ENCODE peak calls at places on chromosomes 12 and 14, in nine cellular contexts. One of them, this sample, is unnamed.
A peak's percentile ranks its signal among the peaks of the same experiment; 100 is the strongest.

GRCh38 chr14:35386673-35387125 is 17.9 kb downstream of the NFKBIA start:
- DNase-seq in OCI-LY7: no peak
- DNase-seq in ovary: no peak
- DNase-seq in esophagus squamous epithelium: no peak
- DNase-seq in Peyer's patch: no peak
- DNase-seq in A549: no peak
- DNase-seq in vagina: no peak
- DNase-seq in pancreas: no peak
- DNase-seq in tibial artery: no peak
- DNase-seq in this sample: peak; percentile 15

GRCh38 chr12:91926810-91927209 is 218.8 kb downstream of the BTG1 start:
- DNase-seq in OCI-LY7: no peak
- DNase-seq in ovary: no peak
- DNase-seq in esophagus squamous epithelium: no peak
- DNase-seq in Peyer's patch: no peak
- DNase-seq in A549: peak; percentile 84
- DNase-seq in vagina: no peak
- DNase-seq in pancreas: no peak
- DNase-seq in tibial artery: no peak
- DNase-seq in this sample: no peak

GRCh38 chr14:34835312-34835711 is 39.8 kb downstream of the BAZ1A start:
- DNase-seq in OCI-LY7: no peak
- DNase-seq in ovary: no peak
- DNase-seq in esophagus squamous epithelium: no peak
- DNase-seq in Peyer's patch: no peak
- DNase-seq in A549: no peak
- DNase-seq in vagina: no peak
- DNase-seq in pancreas: no peak
- DNase-seq in tibial artery: no peak
- DNase-seq in this sample: no peak

GRCh38 chr14:103109789-103110415 is 13.4 kb upstream of the TNFAIP2 start:
- DNase-seq in OCI-LY7: no peak
- DNase-seq in ovary: peak; percentile 65
- DNase-seq in esophagus squamous epithelium: no peak
- DNase-seq in Peyer's patch: no peak
- DNase-seq in A549: peak; percentile 91
- DNase-seq in vagina: no peak
- DNase-seq in pancreas: no peak
- DNase-seq in tibial artery: no peak
- DNase-seq in this sample: peak; percentile 78

GRCh38 chr12:98238513-98238912 is 276.9 kb upstream of the TMPO start:
- DNase-seq in OCI-LY7: no peak
- DNase-seq in ovary: no peak
- DNase-seq in esophagus squamous epithelium: no peak
- DNase-seq in Peyer's patch: no peak
- DNase-seq in A549: no peak
- DNase-seq in vagina: no peak
- DNase-seq in pancreas: no peak
- DNase-seq in tibial artery: no peak
- DNase-seq in this sample: no peak

GRCh38 chr12:1469063-1469462 is 125.3 kb downstream of the FBXL14 start:
- DNase-seq in OCI-LY7: no peak
- DNase-seq in ovary: no peak
- DNase-seq in esophagus squamous epithelium: no peak
- DNase-seq in Peyer's patch: no peak
- DNase-seq in A549: no peak
- DNase-seq in vagina: no peak
- DNase-seq in pancreas: no peak
- DNase-seq in tibial artery: no peak
- DNase-seq in this sample: no peak

GRCh38 chr14:100780646-100781355 is 45.1 kb upstream of the MEG3 start:
- DNase-seq in OCI-LY7: no peak
- DNase-seq in ovary: peak; percentile 13
- DNase-seq in esophagus squamous epithelium: no peak
- DNase-seq in Peyer's patch: peak; percentile 23
- DNase-seq in A549: no peak
- DNase-seq in vagina: peak; percentile 90
- DNase-seq in pancreas: no peak
- DNase-seq in tibial artery: no peak
- DNase-seq in this sample: peak; percentile 18

GRCh38 chr14:34039428-34040047 is 88.7 kb upstream of the EGLN3 start:
- DNase-seq in OCI-LY7: no peak
- DNase-seq in ovary: no peak
- DNase-seq in esophagus squamous epithelium: no peak
- DNase-seq in Peyer's patch: no peak
- DNase-seq in A549: no peak
- DNase-seq in vagina: no peak
- DNase-seq in pancreas: no peak
- DNase-seq in tibial artery: no peak
- DNase-seq in this sample: no peak

GRCh38 chr12:22935090-22935489 is 310.1 kb downstream of the ETNK1 start:
- DNase-seq in OCI-LY7: no peak
- DNase-seq in ovary: no peak
- DNase-seq in esophagus squamous epithelium: no peak
- DNase-seq in Peyer's patch: no peak
- DNase-seq in A549: no peak
- DNase-seq in vagina: no peak
- DNase-seq in pancreas: no peak
- DNase-seq in tibial artery: no peak
- DNase-seq in this sample: no peak

GRCh38 chr12:89707992-89708792 is 446 bp downstream of the ATP2B1 start:
- DNase-seq in OCI-LY7: peak; percentile 63
- DNase-seq in ovary: peak; percentile 68
- DNase-seq in esophagus squamous epithelium: no peak
- DNase-seq in Peyer's patch: peak; percentile 73
- DNase-seq in A549: peak; percentile 22
- DNase-seq in vagina: no peak
- DNase-seq in pancreas: peak; percentile 49
- DNase-seq in tibial artery: no peak
- DNase-seq in this sample: peak; percentile 47

GRCh38 chr12:69105101-69105613 is 134.2 kb upstream of the CPSF6 start:
- DNase-seq in OCI-LY7: no peak
- DNase-seq in ovary: no peak
- DNase-seq in esophagus squamous epithelium: no peak
- DNase-seq in Peyer's patch: no peak
- DNase-seq in A549: no peak
- DNase-seq in vagina: no peak
- DNase-seq in pancreas: no peak
- DNase-seq in tibial artery: no peak
- DNase-seq in this sample: no peak

GRCh38 chr12:64716373-64716772 is 42.8 kb downstream of the GNS start:
- DNase-seq in OCI-LY7: no peak
- DNase-seq in ovary: no peak
- DNase-seq in esophagus squamous epithelium: no peak
- DNase-seq in Peyer's patch: peak; percentile 60
- DNase-seq in A549: no peak
- DNase-seq in vagina: no peak
- DNase-seq in pancreas: no peak
- DNase-seq in tibial artery: no peak
- DNase-seq in this sample: no peak

GRCh38 chr12:64718649-64719048 is 40.6 kb downstream of the GNS start:
- DNase-seq in OCI-LY7: no peak
- DNase-seq in ovary: no peak
- DNase-seq in esophagus squamous epithelium: no peak
- DNase-seq in Peyer's patch: no peak
- DNase-seq in A549: no peak
- DNase-seq in vagina: no peak
- DNase-seq in pancreas: no peak
- DNase-seq in tibial artery: no peak
- DNase-seq in this sample: no peak

GRCh38 chr12:64714551-64714968 is 44.6 kb downstream of the GNS start:
- DNase-seq in OCI-LY7: no peak
- DNase-seq in ovary: no peak
- DNase-seq in esophagus squamous epithelium: no peak
- DNase-seq in Peyer's patch: no peak
- DNase-seq in A549: no peak
- DNase-seq in vagina: no peak
- DNase-seq in pancreas: no peak
- DNase-seq in tibial artery: no peak
- DNase-seq in this sample: no peak

GRCh38 chr12:64713372-64713771 is 45.8 kb downstream of the GNS start:
- DNase-seq in OCI-LY7: no peak
- DNase-seq in ovary: no peak
- DNase-seq in esophagus squamous epithelium: no peak
- DNase-seq in Peyer's patch: no peak
- DNase-seq in A549: no peak
- DNase-seq in vagina: no peak
- DNase-seq in pancreas: no peak
- DNase-seq in tibial artery: no peak
- DNase-seq in this sample: no peak

GRCh38 chr12:64716839-64717455 is 42.3 kb downstream of the GNS start:
- DNase-seq in OCI-LY7: no peak
- DNase-seq in ovary: no peak
- DNase-seq in esophagus squamous epithelium: no peak
- DNase-seq in Peyer's patch: no peak
- DNase-seq in A549: no peak
- DNase-seq in vagina: no peak
- DNase-seq in pancreas: no peak
- DNase-seq in tibial artery: no peak
- DNase-seq in this sample: no peak
- H3K27ac ChIP-seq in OCI-LY7: no peak overlapping the region
- H3K27ac ChIP-seq in ovary: no peak overlapping the region
- H3K27ac ChIP-seq in esophagus squamous epithelium: no peak overlapping the region
- H3K27ac ChIP-seq in Peyer's patch: no peak overlapping the region
- H3K27ac ChIP-seq in A549: no peak overlapping the region
- H3K27ac ChIP-seq in vagina: no peak overlapping the region
- H3K27ac ChIP-seq in pancreas: no peak overlapping the region
- H3K27ac ChIP-seq in tibial artery: no peak overlapping the region
- H3K27ac ChIP-seq in this sample: no peak overlapping the region

DNA sequence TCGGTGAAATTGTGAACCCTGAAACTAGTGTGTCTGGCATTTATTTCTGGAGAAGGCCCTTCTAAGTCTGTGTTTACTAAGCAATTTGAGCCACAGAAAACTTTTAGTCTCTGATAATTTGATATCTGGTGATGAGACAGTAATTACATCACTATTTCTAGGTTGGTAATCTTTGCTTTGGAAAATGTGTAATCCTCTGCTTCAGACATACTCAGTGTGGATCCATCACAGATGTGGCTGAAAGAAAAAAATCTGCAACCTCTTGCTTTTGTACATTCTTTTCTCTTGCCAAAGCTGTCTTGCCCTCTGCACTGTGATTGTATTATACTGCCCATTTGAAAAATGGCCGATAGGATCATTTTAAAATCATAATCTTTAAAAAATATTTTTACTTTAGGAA is 78.1 kb downstream of the PELI2 start:
- DNase-seq in OCI-LY7: peak; percentile 8
- DNase-seq in ovary: no peak
- DNase-seq in esophagus squamous epithelium: no peak
- DNase-seq in Peyer's patch: no peak
- DNase-seq in A549: no peak
- DNase-seq in vagina: no peak
- DNase-seq in pancreas: no peak
- DNase-seq in tibial artery: no peak
- DNase-seq in this sample: no peak
- H3K4me1 ChIP-seq in OCI-LY7: peaks cover 33% of the 10 kb centered on the region
- H3K4me1 ChIP-seq in ovary: peaks cover 27% of the 10 kb centered on the region
- H3K4me1 ChIP-seq in esophagus squamous epithelium: peaks cover 33% of the 10 kb centered on the region
- H3K4me1 ChIP-seq in Peyer's patch: peaks cover 14% of the 10 kb centered on the region
- H3K4me1 ChIP-seq in A549: peaks cover 36% of the 10 kb centered on the region
- H3K4me1 ChIP-seq in vagina: peaks cover 16% of the 10 kb centered on the region
- H3K4me1 ChIP-seq in pancreas: peaks cover 25% of the 10 kb centered on the region
- H3K4me1 ChIP-seq in tibial artery: peaks cover 12% of the 10 kb centered on the region
- H3K4me1 ChIP-seq in this sample: peaks cover 21% of the 10 kb centered on the region

GRCh38 chr12:46369474-46370379 is 2.8 kb downstream of the SLC38A2 start:
- DNase-seq in OCI-LY7: no peak
- DNase-seq in ovary: no peak
- DNase-seq in esophagus squamous epithelium: no peak
- DNase-seq in Peyer's patch: no peak
- DNase-seq in A549: no peak
- DNase-seq in vagina: no peak
- DNase-seq in pancreas: no peak
- DNase-seq in tibial artery: no peak
- DNase-seq in this sample: no peak

GRCh38 chr12:46368138-46368537 is 4.4 kb downstream of the SLC38A2 start:
- DNase-seq in OCI-LY7: no peak
- DNase-seq in ovary: no peak
- DNase-seq in esophagus squamous epithelium: no peak
- DNase-seq in Peyer's patch: no peak
- DNase-seq in A549: no peak
- DNase-seq in vagina: no peak
- DNase-seq in pancreas: no peak
- DNase-seq in tibial artery: no peak
- DNase-seq in this sample: no peak

GRCh38 chr12:46369095-46369473 is 3.5 kb downstream of the SLC38A2 start:
- DNase-seq in OCI-LY7: no peak
- DNase-seq in ovary: no peak
- DNase-seq in esophagus squamous epithelium: no peak
- DNase-seq in Peyer's patch: no peak
- DNase-seq in A549: no peak
- DNase-seq in vagina: no peak
- DNase-seq in pancreas: no peak
- DNase-seq in tibial artery: no peak
- DNase-seq in this sample: no peak

GRCh38 chr12:46367351-46368029 is 5.1 kb downstream of the SLC38A2 start:
- DNase-seq in OCI-LY7: no peak
- DNase-seq in ovary: no peak
- DNase-seq in esophagus squamous epithelium: no peak
- DNase-seq in Peyer's patch: no peak
- DNase-seq in A549: no peak
- DNase-seq in vagina: no peak
- DNase-seq in pancreas: no peak
- DNase-seq in tibial artery: no peak
- DNase-seq in this sample: no peak

DNA sequence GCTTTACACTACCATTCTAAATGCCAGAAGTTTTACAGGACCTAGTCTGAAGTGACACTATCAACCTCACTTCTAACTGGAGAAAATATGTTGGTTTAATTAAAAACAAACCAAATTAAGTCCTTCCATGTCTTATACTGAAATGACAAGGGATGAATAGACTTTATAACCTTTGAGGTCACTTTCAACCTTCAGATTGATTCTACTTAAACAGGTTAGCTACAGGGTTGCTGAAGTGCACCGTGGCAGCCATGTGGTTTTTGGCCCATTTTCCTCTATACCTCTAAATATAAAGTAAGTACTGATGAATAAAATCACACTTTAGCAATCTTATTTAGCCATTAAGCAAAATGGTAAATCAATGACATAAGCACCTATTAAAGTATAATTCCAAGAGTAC is 3.9 kb downstream of the SLC38A2 start:
- DNase-seq in OCI-LY7: no peak
- DNase-seq in ovary: no peak
- DNase-seq in esophagus squamous epithelium: no peak
- DNase-seq in Peyer's patch: no peak
- DNase-seq in A549: no peak
- DNase-seq in vagina: no peak
- DNase-seq in pancreas: no peak
- DNase-seq in tibial artery: no peak
- DNase-seq in this sample: no peak
- H3K27ac ChIP-seq in OCI-LY7: no peak overlapping the region
- H3K27ac ChIP-seq in ovary: peak overlapping the region; percentile 8
- H3K27ac ChIP-seq in esophagus squamous epithelium: peak overlapping the region; percentile 27
- H3K27ac ChIP-seq in Peyer's patch: peak overlapping the region; percentile 98
- H3K27ac ChIP-seq in A549: no peak overlapping the region
- H3K27ac ChIP-seq in vagina: peak overlapping the region; percentile 99
- H3K27ac ChIP-seq in pancreas: peak overlapping the region; percentile 98
- H3K27ac ChIP-seq in tibial artery: peak overlapping the region; percentile 96
- H3K27ac ChIP-seq in this sample: peak overlapping the region; percentile 99

DNA sequence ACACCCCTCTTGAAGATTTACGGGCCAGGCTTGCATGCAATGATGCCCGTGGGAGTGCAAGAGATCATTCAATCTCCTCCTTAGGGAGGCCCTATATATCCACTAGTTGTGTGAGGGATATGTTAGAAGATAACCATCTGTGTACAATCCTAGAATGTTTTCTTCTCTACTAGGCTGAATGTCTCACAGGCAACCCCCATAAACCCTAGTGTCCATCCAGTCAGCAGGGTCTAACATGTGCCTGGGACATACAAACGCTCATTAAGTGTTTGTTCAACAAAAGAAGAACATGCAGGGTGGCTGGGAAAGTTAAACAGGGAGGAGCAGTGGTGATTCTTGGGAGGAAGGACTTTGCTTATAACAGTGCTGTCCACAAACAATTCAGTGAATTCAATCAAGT is 96.5 kb upstream of the FERMT2 start:
- DNase-seq in OCI-LY7: no peak
- DNase-seq in ovary: no peak
- DNase-seq in esophagus squamous epithelium: no peak
- DNase-seq in Peyer's patch: no peak
- DNase-seq in A549: no peak
- DNase-seq in vagina: no peak
- DNase-seq in pancreas: no peak
- DNase-seq in tibial artery: no peak
- DNase-seq in this sample: no peak
- H3K4me1 ChIP-seq in OCI-LY7: no peaks in the 10 kb centered on the region
- H3K4me1 ChIP-seq in ovary: peaks cover 8% of the 10 kb centered on the region
- H3K4me1 ChIP-seq in esophagus squamous epithelium: no peaks in the 10 kb centered on the region
- H3K4me1 ChIP-seq in Peyer's patch: no peaks in the 10 kb centered on the region
- H3K4me1 ChIP-seq in A549: no peaks in the 10 kb centered on the region
- H3K4me1 ChIP-seq in vagina: no peaks in the 10 kb centered on the region
- H3K4me1 ChIP-seq in pancreas: no peaks in the 10 kb centered on the region
- H3K4me1 ChIP-seq in tibial artery: peaks cover 10% of the 10 kb centered on the region
- H3K4me1 ChIP-seq in this sample: no peaks in the 10 kb centered on the region

This sample was measured in psoas muscle.